ENCODE peak calls at places on chromosome 17, in four cellular contexts. Y is aorta; L is esophagus squamous epithelium; N is CD4-positive, alpha-beta T cell. Z is an unnamed sample. For H3K9me3, the result is how much of the 10 kb centered on the place peaks cover.

GRCh38 chr17:67143318-67143717 is 99.0 kb downstream of the CACNG1 start:
- DNase-seq in Y (no peak), L (no peak), N (no peak), Z (no peak)

GRCh38 chr17:49687878-49688491 is 10.1 kb upstream of the SPOP start:
- DNase-seq in Y (no peak), L (no peak), N (no peak), Z (peak)

GRCh38 chr17:15494821-15495220 is 27.4 kb upstream of the CDRT4 start:
- DNase-seq in Y (no peak), L (no peak), N (no peak), Z (no peak)

GRCh38 chr17:6524520-6524919 is 31.8 kb downstream of the PITPNM3 start:
- DNase-seq in Y (no peak), L (no peak), N (no peak), Z (peak)

GRCh38 chr17:64634217-64634616 is 27.9 kb downstream of the SMURF2 start:
- DNase-seq in Y (no peak), L (no peak), N (no peak), Z (no peak)

GRCh38 chr17:76537578-76538280 is at the start of gene CYGB:
- DNase-seq in Y (peak), L (no peak), N (no peak), Z (no peak)

GRCh38 chr17:65055708-65056638 is 567 bp downstream of the GNA13 start:
- DNase-seq in Y (peak), L (no peak), N (peak), Z (peak)

GRCh38 chr17:42097691-42098661 is at the start of gene ZNF385C:
- DNase-seq in Y (no peak), L (no peak), N (peak), Z (no peak)

GRCh38 chr17:49218941-49219913 is 8.7 kb downstream of the ABI3 start:
- DNase-seq in Y (peak), L (no peak), N (no peak), Z (no peak)

GRCh38 chr17:32909787-32910369 is 18.1 kb upstream of the TMEM98 start:
- DNase-seq in Y (peak), L (no peak), N (peak), Z (peak)

GRCh38 chr17:9729034-9729650 is 62.2 kb downstream of the DHRS7C start:
- DNase-seq in Y (no peak), L (no peak), N (no peak), Z (peak)

GRCh38 chr17:57256708-57257112 is 387 bp downstream of the MSI2 start:
- DNase-seq in Y (peak), L (no peak), N (peak), Z (peak)

GRCh38 chr17:4999429-5000093 is 1.8 kb downstream of the KIF1C start:
- DNase-seq in Y (no peak), L (no peak), N (no peak), Z (no peak)

GRCh38 chr17:33204701-33205100 is 88.4 kb downstream of the ASIC2 start:
- DNase-seq in Y (no peak), L (no peak), N (no peak), Z (no peak)

GRCh38 chr17:81379523-81379942 is 15.7 kb upstream of the BAHCC1 start:
- DNase-seq in Y (peak), L (no peak), N (no peak), Z (no peak)

DNA sequence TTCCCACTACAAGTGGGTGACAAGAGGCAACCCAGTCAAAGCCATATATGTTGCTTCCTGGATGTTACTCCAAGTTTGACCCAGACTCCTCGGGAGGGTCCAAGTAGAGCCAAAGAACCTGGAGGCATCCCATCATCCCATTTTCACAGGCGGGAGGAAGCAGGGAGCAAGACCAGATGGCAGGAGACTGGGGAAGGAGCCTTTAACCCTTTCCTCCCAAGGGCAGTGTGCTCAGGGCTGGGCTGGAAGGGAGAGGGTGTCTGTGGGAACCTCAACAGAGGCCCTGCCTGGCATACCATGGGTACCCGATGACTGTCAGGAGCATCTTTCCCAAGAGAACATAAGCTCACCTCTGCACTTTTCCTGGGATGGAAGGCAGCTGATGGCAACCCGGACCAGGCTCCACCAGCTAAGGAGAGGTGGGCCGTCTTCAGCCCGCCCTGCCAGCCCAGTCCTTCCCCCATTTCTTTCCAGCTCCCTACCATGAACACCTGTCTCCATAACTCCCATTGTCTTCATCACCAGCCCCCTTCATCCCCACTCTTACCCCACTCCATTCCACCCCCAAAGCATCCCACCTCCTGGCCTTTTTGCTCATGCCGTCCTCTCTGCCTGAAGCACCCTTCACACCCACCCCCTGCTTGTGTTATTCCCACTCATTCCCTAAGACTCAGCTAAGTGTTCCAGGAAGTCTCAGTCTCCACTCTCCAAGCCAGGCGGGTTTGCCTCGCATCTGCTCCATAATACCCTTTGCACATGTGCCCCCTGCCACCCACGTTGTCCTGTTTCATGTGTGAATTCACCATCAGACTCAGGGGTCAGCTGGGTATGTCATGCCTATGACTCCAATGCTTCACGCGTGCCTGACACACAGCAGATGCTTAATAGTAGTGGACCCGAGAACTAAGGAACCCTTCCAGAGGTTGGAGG is 5.9 kb upstream of the SLC16A5 start:
- DNase-seq in Y (no peak), L (no peak), N (no peak), Z (no peak)
- H3K9me3 ChIP-seq in Y (under half), L (under half), N (under half), Z (under half)

DNA sequence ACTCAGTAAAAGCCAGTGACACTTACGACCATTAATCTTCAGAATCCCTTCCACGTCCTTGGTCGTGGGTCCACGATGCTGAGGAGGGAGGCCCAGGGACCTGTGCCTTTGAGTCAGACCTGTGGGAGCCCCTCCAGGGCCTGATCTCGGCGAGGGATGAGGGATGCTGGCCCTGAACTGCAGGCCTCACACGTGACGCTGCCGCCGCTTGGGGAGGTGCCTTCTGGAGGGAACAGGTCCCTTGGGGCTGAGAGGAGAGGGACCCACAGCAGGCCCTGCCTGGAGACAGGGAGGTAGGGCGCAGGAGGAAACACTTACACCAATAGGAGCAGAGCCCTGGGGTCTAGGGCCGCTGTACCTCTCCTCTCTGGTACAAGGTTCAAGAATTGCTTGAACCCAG is 20.0 kb downstream of the ABR start:
- DNase-seq in Y (no peak), L (no peak), N (no peak), Z (no peak)
- H3K9me3 ChIP-seq in Y (under half), L (under half), N (under half), Z (under half)

GRCh38 chr17:22443061-22443460 is 750.7 kb downstream of the KCNJ18 start:
- DNase-seq in Y (no peak), L (no peak), N (no peak), Z (no peak)

GRCh38 chr17:22441776-22442175 is 749.5 kb downstream of the KCNJ18 start:
- DNase-seq in Y (no peak), L (no peak), N (no peak), Z (no peak)
- H3K9me3 ChIP-seq in Y (under half), L (under half), N (under half), Z (under half)

GRCh38 chr17:3197219-3197618 is at the start of gene OR1A2:
- DNase-seq in Y (no peak), L (no peak), N (no peak), Z (no peak)
- H3K9me3 ChIP-seq in Y (under half), L (under half), N (under half), Z (under half)

GRCh38 chr17:22671110-22671509 is 978.8 kb downstream of the KCNJ18 start:
- DNase-seq in Y (no peak), L (no peak), N (no peak), Z (no peak)

GRCh38 chr17:22669721-22670120 is 977.4 kb downstream of the KCNJ18 start:
- DNase-seq in Y (no peak), L (no peak), N (no peak), Z (no peak)
- H3K9me3 ChIP-seq in Y (under half), L (under half), N (under half), Z (under half)

Z was measured in fibroblast of lung.